ENCODE peak calls at places on chromosomes 12 and 14, in nine cellular contexts. E, U, K, W, G, J, Q, Y and B are unnamed samples.

GRCh38 chr14:101175731-101176534 is 272.4 kb upstream of the RTL1 start:
- DNase-seq in E (no peak), U (no peak), K (peak; percentile 40), W (no peak), G (no peak), J (no peak), Q (no peak), Y (no peak), B (no peak)

GRCh38 chr12:22231078-22231477 is 103.4 kb downstream of the ST8SIA1 start:
- DNase-seq in E (no peak), U (no peak), K (no peak), W (no peak), G (no peak), J (no peak), Q (no peak), Y (no peak), B (no peak)

GRCh38 chr14:64610049-64610746 is 60.4 kb downstream of the PPP1R36 start:
- DNase-seq in E (no peak), U (no peak), K (no peak), W (no peak), G (no peak), J (no peak), Q (no peak), Y (no peak), B (no peak)

GRCh38 chr14:101726295-101726953 is 35.1 kb upstream of the PPP2R5C start:
- DNase-seq in E (no peak), U (no peak), K (no peak), W (no peak), G (no peak), J (no peak), Q (no peak), Y (no peak), B (no peak)

GRCh38 chr12:49882248-49882850 is 21.4 kb downstream of the FAIM2 start:
- DNase-seq in E (no peak), U (no peak), K (no peak), W (no peak), G (no peak), J (no peak), Q (no peak), Y (no peak), B (no peak)

GRCh38 chr12:95200128-95200973 is 16.9 kb downstream of the FGD6 start:
- DNase-seq in E (no peak), U (no peak), K (no peak), W (no peak), G (no peak), J (no peak), Q (no peak), Y (no peak), B (no peak)

GRCh38 chr12:2876431-2877046 is 435 bp downstream of the FOXM1 start:
- DNase-seq in E (peak; percentile 62), U (no peak), K (no peak), W (no peak), G (no peak), J (no peak), Q (peak; percentile 45), Y (no peak), B (no peak)

GRCh38 chr12:50276912-50277671 is 6.2 kb downstream of the LIMA1 start:
- DNase-seq in E (no peak), U (no peak), K (no peak), W (no peak), G (no peak), J (no peak), Q (no peak), Y (no peak), B (no peak)

GRCh38 chr12:81992461-81992860 is 233.3 kb upstream of the PPFIA2 start:
- DNase-seq in E (no peak), U (no peak), K (no peak), W (no peak), G (no peak), J (no peak), Q (no peak), Y (peak; percentile 9), B (no peak)

GRCh38 chr14:74257078-74257987 is 18.1 kb downstream of the VSX2 start:
- DNase-seq in E (no peak), U (peak; percentile 43), K (no peak), W (peak; percentile 51), G (peak; percentile 41), J (peak; percentile 61), Q (peak; percentile 8), Y (peak; percentile 17), B (no peak)

GRCh38 chr14:93036652-93037341 is 78.9 kb downstream of the ITPK1 start:
- DNase-seq in E (peak; percentile 82), U (no peak), K (no peak), W (no peak), G (no peak), J (peak; percentile 52), Q (peak; percentile 38), Y (peak; percentile 90), B (no peak)

GRCh38 chr14:100239200-100239839 is 376 bp downstream of the YY1 start:
- DNase-seq in E (peak; percentile 74), U (no peak), K (no peak), W (peak; percentile 51), G (peak; percentile 25), J (no peak), Q (no peak), Y (no peak), B (peak; percentile 54)

DNA sequence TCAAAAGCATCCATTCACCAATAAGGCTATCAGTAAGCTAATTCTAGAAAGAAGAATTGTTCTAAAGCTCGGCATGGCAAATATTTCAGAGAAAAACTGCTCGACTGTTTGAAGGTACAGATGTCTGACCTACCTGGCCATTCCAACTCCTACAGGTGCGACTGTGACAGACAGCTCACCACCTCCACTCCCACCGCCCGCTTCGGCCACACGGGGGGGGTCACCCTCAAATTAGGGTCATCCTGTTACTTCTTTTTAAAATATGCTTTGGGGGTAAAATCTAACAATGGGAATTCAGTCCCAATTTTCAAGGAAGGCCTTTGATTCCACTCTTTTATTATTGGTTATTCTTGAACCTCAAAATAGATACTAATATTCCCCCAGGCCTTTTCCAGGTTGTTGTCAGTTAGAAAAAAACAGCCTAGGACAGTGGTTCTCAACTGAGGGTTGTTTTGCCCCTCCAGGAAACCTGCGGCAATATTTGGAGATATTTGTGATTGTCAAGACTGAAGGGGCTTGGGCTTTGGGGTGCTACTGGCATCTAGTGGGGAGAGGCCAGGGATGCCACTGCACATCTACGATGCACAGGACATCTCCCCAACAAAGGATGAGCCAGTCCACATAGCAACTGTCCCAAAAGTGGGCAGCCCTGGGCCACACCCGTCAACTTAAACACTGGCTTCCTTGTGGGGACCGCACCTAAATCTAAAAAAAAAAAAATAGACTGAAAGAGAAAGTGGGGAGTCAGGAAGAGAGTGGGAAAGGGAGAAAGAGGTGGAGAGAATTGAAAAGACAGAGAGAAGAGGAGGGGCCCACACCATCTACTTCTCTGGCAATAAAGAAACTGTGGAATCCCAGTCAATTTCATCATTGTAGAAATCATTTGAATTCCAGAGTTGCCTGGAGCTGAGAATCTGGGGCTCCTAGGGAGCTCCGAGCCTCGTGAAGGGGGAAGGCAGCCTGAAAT is 81.0 kb downstream of the BCL11B start:
- DNase-seq in E (no peak), U (no peak), K (no peak), W (no peak), G (no peak), J (no peak), Q (no peak), Y (no peak), B (no peak)
- TF ChIP-seq CTCF in E (no peak), U (peak; percentile 39), K (no peak), W (no peak), G (no peak), J (peak; percentile 26), Q (peak; percentile 17), Y (no peak), B (no peak)

GRCh38 chr12:120225852-120226640 is 25.1 kb upstream of the RPLP0 start:
- DNase-seq in E (peak; percentile 68), U (no peak), K (no peak), W (no peak), G (no peak), J (no peak), Q (no peak), Y (no peak), B (no peak)
- TF ChIP-seq CTCF in E (no peak), U (no peak), K (no peak), W (peak; percentile 14), G (no peak), J (no peak), Q (no peak), Y (no peak), B (no peak)

GRCh38 chr12:103833891-103834290 is 7.1 kb downstream of the NT5DC3 start:
- DNase-seq in E (no peak), U (no peak), K (no peak), W (no peak), G (no peak), J (no peak), Q (no peak), Y (no peak), B (no peak)
- TF ChIP-seq CTCF in E (no peak), U (no peak), K (no peak), W (no peak), G (no peak), J (no peak), Q (no peak), Y (no peak), B (no peak)

DNA sequence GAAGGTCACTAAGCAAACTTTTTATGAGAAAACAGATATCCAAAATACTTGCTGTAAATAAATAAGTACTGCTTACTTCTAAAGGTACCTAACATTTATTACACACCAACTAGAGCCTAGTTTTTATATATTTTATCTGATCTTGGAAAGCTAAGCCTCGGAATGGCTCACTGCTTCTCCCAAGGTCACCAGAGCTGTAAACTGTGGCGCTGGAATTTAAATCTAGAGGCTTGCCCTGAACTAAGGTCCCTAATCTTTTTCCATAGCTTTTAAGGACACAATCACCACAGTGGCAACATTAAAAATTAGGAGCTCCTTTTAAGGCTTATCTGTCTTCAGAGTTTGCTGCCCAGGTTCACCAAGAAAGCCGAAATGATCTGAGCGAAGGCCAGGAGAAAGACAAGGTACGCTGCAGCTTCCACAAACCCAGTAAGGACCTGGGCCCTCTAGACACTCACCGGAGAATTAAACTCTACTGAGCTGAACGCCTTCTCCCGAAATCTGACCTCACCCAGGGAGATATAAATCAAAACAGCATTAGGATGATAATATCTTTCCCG is 613 bp downstream of the CCNB1IP1 start:
- DNase-seq in E (no peak), U (no peak), K (no peak), W (no peak), G (no peak), J (no peak), Q (peak; percentile 9), Y (no peak), B (no peak)
- TF ChIP-seq CTCF in E (no peak), U (no peak), K (no peak), W (no peak), G (peak; percentile 4), J (no peak), Q (no peak), Y (no peak), B (no peak)

DNA sequence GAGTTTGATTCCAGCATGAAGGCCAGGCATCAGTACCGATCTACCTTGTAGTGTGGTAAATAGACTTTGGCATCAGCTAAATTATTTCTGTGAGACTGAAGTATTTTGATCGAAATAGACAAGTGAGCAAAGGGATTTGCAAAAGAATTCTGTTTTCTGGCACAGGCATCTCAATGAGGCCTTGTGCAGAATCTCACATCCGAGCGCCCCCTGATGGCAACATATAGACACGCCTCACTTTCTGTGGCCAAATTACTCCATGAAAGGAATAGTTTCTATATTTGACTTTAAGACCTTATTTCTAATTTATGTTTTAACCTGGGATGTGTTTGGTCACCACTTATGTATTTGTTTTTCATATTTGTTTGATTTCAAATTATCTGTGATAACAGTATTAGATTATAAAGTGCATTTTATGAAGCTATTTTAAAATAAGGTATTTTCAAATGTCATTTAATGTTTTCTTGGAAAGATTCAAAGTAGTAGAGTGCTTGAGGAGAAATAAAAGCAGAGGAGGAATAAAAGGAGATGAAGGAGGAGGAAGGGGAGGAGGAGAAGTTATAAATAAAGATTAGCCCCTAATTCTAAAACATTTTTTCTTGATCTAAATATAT is 731.9 kb downstream of the NRXN3 start:
- DNase-seq in E (no peak), U (no peak), K (no peak), W (no peak), G (peak; percentile 18), J (peak; percentile 65), Q (peak; percentile 42), Y (peak; percentile 83), B (peak; percentile 25)
- TF ChIP-seq CTCF in E (no peak), U (no peak), K (no peak), W (peak; percentile 43), G (peak; percentile 88), J (peak; percentile 80), Q (peak; percentile 59), Y (peak; percentile 85), B (peak; percentile 60)